ENCODE peak calls at places on chromosomes 13 and 19, in four cellular contexts. One of them, this sample, is unnamed.

GRCh38 chr13:22135446-22135845 is 464.6 kb downstream of the FGF9 start:
- DNase-seq in MCF 10A: no peak
- DNase-seq in HFFc6: no peak
- DNase-seq in T-helper 17 cell: no peak
- DNase-seq in this sample: no peak

GRCh38 chr19:48965033-48965805 is at the start of gene FTL:
- DNase-seq in MCF 10A: peak; percentile 95
- DNase-seq in HFFc6: peak; percentile 95
- DNase-seq in T-helper 17 cell: peak; percentile 77
- DNase-seq in this sample: peak; percentile 99

GRCh38 chr13:73210218-73210883 is 151.5 kb downstream of the KLF5 start:
- DNase-seq in MCF 10A: peak; percentile 56
- DNase-seq in HFFc6: no peak
- DNase-seq in T-helper 17 cell: no peak
- DNase-seq in this sample: peak; percentile 91

GRCh38 chr19:535017-535835 is 3.7 kb downstream of the CDC34 start:
- DNase-seq in MCF 10A: peak; percentile 60
- DNase-seq in HFFc6: no peak
- DNase-seq in T-helper 17 cell: no peak
- DNase-seq in this sample: no peak

GRCh38 chr19:48724796-48725753 is 5.5 kb upstream of the MAMSTR start:
- DNase-seq in MCF 10A: peak; percentile 88
- DNase-seq in HFFc6: peak; percentile 78
- DNase-seq in T-helper 17 cell: no peak
- DNase-seq in this sample: peak; percentile 78

GRCh38 chr13:25170554-25171107 is 1.5 kb downstream of the AMER2 start:
- DNase-seq in MCF 10A: no peak
- DNase-seq in HFFc6: no peak
- DNase-seq in T-helper 17 cell: no peak
- DNase-seq in this sample: no peak

GRCh38 chr13:44710576-44710975 is 134.4 kb upstream of the TSC22D1 start:
- DNase-seq in MCF 10A: peak; percentile 90
- DNase-seq in HFFc6: peak; percentile 77
- DNase-seq in T-helper 17 cell: no peak
- DNase-seq in this sample: no peak

GRCh38 chr13:43085545-43085944 is 62.2 kb downstream of the DNAJC15 start:
- DNase-seq in MCF 10A: peak; percentile 46
- DNase-seq in HFFc6: peak; percentile 41
- DNase-seq in T-helper 17 cell: no peak
- DNase-seq in this sample: peak; percentile 68

GRCh38 chr19:30439271-30439750 is 67.1 kb downstream of the ZNF536 start:
- DNase-seq in MCF 10A: no peak
- DNase-seq in HFFc6: no peak
- DNase-seq in T-helper 17 cell: no peak
- DNase-seq in this sample: no peak

GRCh38 chr19:33514885-33515485 is 6.6 kb downstream of the PEPD start:
- DNase-seq in MCF 10A: no peak
- DNase-seq in HFFc6: peak; percentile 21
- DNase-seq in T-helper 17 cell: no peak
- DNase-seq in this sample: peak; percentile 23

GRCh38 chr13:26949701-26950345 is 189.2 kb upstream of the GPR12 start:
- DNase-seq in MCF 10A: no peak
- DNase-seq in HFFc6: no peak
- DNase-seq in T-helper 17 cell: no peak
- DNase-seq in this sample: no peak

GRCh38 chr19:12047868-12048267 is 4.9 kb downstream of the ZNF878 start:
- DNase-seq in MCF 10A: no peak
- DNase-seq in HFFc6: no peak
- DNase-seq in T-helper 17 cell: no peak
- DNase-seq in this sample: no peak

GRCh38 chr13:73325351-73326214 is 266.8 kb downstream of the KLF5 start:
- DNase-seq in MCF 10A: peak; percentile 6
- DNase-seq in HFFc6: peak; percentile 23
- DNase-seq in T-helper 17 cell: no peak
- DNase-seq in this sample: peak; percentile 97

GRCh38 chr13:79742923-79743322 is 262.0 kb downstream of the NDFIP2 start:
- DNase-seq in MCF 10A: no peak
- DNase-seq in HFFc6: no peak
- DNase-seq in T-helper 17 cell: no peak
- DNase-seq in this sample: no peak

GRCh38 chr13:35789335-35790166 is 313.1 kb upstream of the MAB21L1 start:
- DNase-seq in MCF 10A: peak; percentile 40
- DNase-seq in HFFc6: peak; percentile 47
- DNase-seq in T-helper 17 cell: no peak
- DNase-seq in this sample: peak; percentile 68

GRCh38 chr13:68923995-68924394 is 1183.6 kb upstream of the ATXN8OS start:
- DNase-seq in MCF 10A: no peak
- DNase-seq in HFFc6: no peak
- DNase-seq in T-helper 17 cell: no peak
- DNase-seq in this sample: no peak

GRCh38 chr13:51330741-51331140 is 8.8 kb upstream of the SERPINE3 start:
- DNase-seq in MCF 10A: peak; percentile 51
- DNase-seq in HFFc6: peak; percentile 30
- DNase-seq in T-helper 17 cell: no peak
- DNase-seq in this sample: no peak

GRCh38 chr19:8089664-8090601 is 37.4 kb downstream of the CCL25 start:
- DNase-seq in MCF 10A: no peak
- DNase-seq in HFFc6: no peak
- DNase-seq in T-helper 17 cell: no peak
- DNase-seq in this sample: no peak

This sample was measured in HT-29.